ENCODE peak calls at places on chromosomes 13 and 19, in four cellular contexts. M is mesenchymal stem cell, R is H9, H is neuronal stem cell. A is an unnamed sample. For H3K27me3, the result is how much of the 10 kb centered on the place peaks cover.

GRCh38 chr19:45051929-45052579 is 13.2 kb downstream of the CLASRP start:
- DNase-seq in M (no peak), R (no peak), H (no peak), A (no peak)

GRCh38 chr13:48232420-48233096 is 448 bp upstream of the ITM2B start:
- DNase-seq in H (no peak), R (no peak), M (no peak), A (peak)

GRCh38 chr13:45280751-45281634 is 60.0 kb downstream of the TPT1 start:
- DNase-seq in R (peak), H (peak), M (peak), A (peak)

GRCh38 chr19:3284759-3285646 is 60.5 kb downstream of the CELF5 start:
- DNase-seq in H (peak), M (peak), R (peak), A (peak)

GRCh38 chr19:55483681-55484361 is 1.2 kb upstream of the NAT14 start:
- DNase-seq in M (no peak), H (no peak), R (no peak), A (no peak)

GRCh38 chr19:33240181-33240771 is 14.6 kb upstream of the SLC7A10 start:
- DNase-seq in R (no peak), H (no peak), M (no peak), A (no peak)

GRCh38 chr19:6424190-6424938 is at the start of gene KHSRP:
- DNase-seq in M (peak), R (no peak), H (no peak), A (no peak)

GRCh38 chr19:53927745-53928144 is 18.7 kb downstream of the CACNG7 start:
- DNase-seq in H (peak), R (peak), M (peak), A (peak)

GRCh38 chr13:34108396-34108795 is 290.4 kb downstream of the RFC3 start:
- DNase-seq in H (no peak), R (no peak), M (no peak), A (no peak)

GRCh38 chr13:97018029-97018819 is 23.9 kb upstream of the OXGR1 start:
- DNase-seq in M (peak), R (peak), H (no peak), A (peak)

GRCh38 chr19:7210359-7210758 is 83.9 kb downstream of the INSR start:
- DNase-seq in H (no peak), R (no peak), M (no peak), A (no peak)

GRCh38 chr19:53432088-53432661 is 391 bp downstream of the ZNF761 start:
- DNase-seq in H (peak), R (no peak), M (peak), A (peak)

GRCh38 chr13:50403311-50403710 is 388.1 kb downstream of the KCNRG start:
- DNase-seq in H (no peak), R (no peak), M (no peak), A (no peak)

GRCh38 chr13:31797154-31797775 is 57.9 kb downstream of the RXFP2 start:
- DNase-seq in M (peak), H (peak), R (no peak), A (no peak)

GRCh38 chr13:51394724-51395123 is 55.2 kb downstream of the SERPINE3 start:
- DNase-seq in M (no peak), R (no peak), H (no peak), A (no peak)

GRCh38 chr13:72760189-72760588 is 21.5 kb downstream of the DIS3 start:
- DNase-seq in R (no peak), M (no peak), H (no peak), A (no peak)

GRCh38 chr19:919157-920050 is 2.3 kb downstream of the KISS1R start:
- DNase-seq in H (no peak), M (no peak), R (no peak), A (peak)

GRCh38 chr13:34591801-34592454 is 350.1 kb upstream of the NBEA start:
- DNase-seq in M (no peak), R (no peak), H (no peak), A (no peak)

GRCh38 chr13:76829572-76830327 is 56.5 kb downstream of the KCTD12 start:
- DNase-seq in R (no peak), H (no peak), M (no peak), A (no peak)

GRCh38 chr19:41144403-41144802 is 30.2 kb downstream of the CYP2F1 start:
- DNase-seq in M (peak), H (peak), R (peak), A (peak)

GRCh38 chr19:7864719-7865074 is 9.5 kb downstream of the PRR36 start:
- DNase-seq in R (no peak), H (no peak), M (no peak), A (no peak)

GRCh38 chr13:98775844-98776598 is 23.5 kb upstream of the SLC15A1 start:
- DNase-seq in M (peak), H (no peak), R (no peak), A (peak)

GRCh38 chr19:43372462-43372861 is 19.0 kb downstream of the CD177 start:
- DNase-seq in H (no peak), R (no peak), M (no peak), A (no peak)

GRCh38 chr13:114162533-114162922 is 16.5 kb upstream of the CFAP97D2 start:
- DNase-seq in M (no peak), R (no peak), H (no peak), A (no peak)

GRCh38 chr13:113742000-113742441 is 17.0 kb upstream of the TMEM255B start:
- DNase-seq in R (peak), H (no peak), M (peak), A (peak)

GRCh38 chr19:38049105-38049649 is 142.2 kb downstream of the SIPA1L3 start:
- DNase-seq in R (no peak), M (peak), H (no peak), A (no peak)

GRCh38 chr13:101917833-101918755 is 465.6 kb downstream of the ITGBL1 start:
- DNase-seq in H (no peak), M (no peak), R (peak), A (no peak)

GRCh38 chr13:45783346-45784043 is 68.1 kb downstream of the SIAH3 start:
- DNase-seq in H (no peak), R (no peak), M (no peak), A (no peak)

GRCh38 chr19:15010497-15011255 is 31.0 kb upstream of the SLC1A6 start:
- DNase-seq in R (peak), H (peak), M (no peak), A (peak)

GRCh38 chr19:18414504-18415176 is 4.6 kb upstream of the SSBP4 start:
- DNase-seq in H (no peak), M (no peak), R (peak), A (no peak)

GRCh38 chr13:26050568-26051230 is 1.1 kb downstream of the SHISA2 start:
- DNase-seq in M (peak), H (peak), R (peak), A (peak)

GRCh38 chr13:113422790-113423189 is 30.5 kb downstream of the ADPRHL1 start:
- DNase-seq in H (no peak), M (no peak), R (no peak), A (no peak)

GRCh38 chr13:112870062-112870352 is 99.0 kb upstream of the MCF2L start:
- DNase-seq in R (no peak), H (no peak), M (no peak), A (no peak)

GRCh38 chr19:661427-662196 is 1.4 kb downstream of the RNF126 start:
- DNase-seq in H (no peak), R (no peak), M (peak), A (no peak)

GRCh38 chr13:30257433-30258099 is 49.8 kb downstream of the KATNAL1 start:
- DNase-seq in R (peak), H (peak), M (peak), A (no peak)

GRCh38 chr19:16726916-16727315 is 7.3 kb downstream of the NWD1 start:
- DNase-seq in M (no peak), R (no peak), H (no peak), A (no peak)

GRCh38 chr19:55046975-55047622 is 9.0 kb upstream of the GP6 start:
- DNase-seq in M (no peak), H (no peak), R (no peak), A (no peak)

GRCh38 chr19:31104451-31104850 is 244.8 kb downstream of the TSHZ3 start:
- DNase-seq in R (no peak), H (no peak), M (no peak), A (no peak)
- H2BK12ac ChIP-seq in R (no peak), H (no peak), M (peak), A (no peak)

GRCh38 chr19:2115324-2115723 is 18.6 kb downstream of the IZUMO4 start:
- DNase-seq in M (no peak), H (no peak), R (no peak), A (no peak)

GRCh38 chr19:2115911-2116426 is 19.3 kb downstream of the IZUMO4 start:
- DNase-seq in M (no peak), H (no peak), R (no peak), A (no peak)

GRCh38 chr19:2114821-2115220 is 18.1 kb downstream of the IZUMO4 start:
- DNase-seq in H (no peak), R (no peak), M (no peak), A (no peak)

GRCh38 chr19:2117215-2117960 is 20.7 kb downstream of the IZUMO4 start:
- DNase-seq in R (no peak), M (no peak), H (no peak), A (no peak)

DNA sequence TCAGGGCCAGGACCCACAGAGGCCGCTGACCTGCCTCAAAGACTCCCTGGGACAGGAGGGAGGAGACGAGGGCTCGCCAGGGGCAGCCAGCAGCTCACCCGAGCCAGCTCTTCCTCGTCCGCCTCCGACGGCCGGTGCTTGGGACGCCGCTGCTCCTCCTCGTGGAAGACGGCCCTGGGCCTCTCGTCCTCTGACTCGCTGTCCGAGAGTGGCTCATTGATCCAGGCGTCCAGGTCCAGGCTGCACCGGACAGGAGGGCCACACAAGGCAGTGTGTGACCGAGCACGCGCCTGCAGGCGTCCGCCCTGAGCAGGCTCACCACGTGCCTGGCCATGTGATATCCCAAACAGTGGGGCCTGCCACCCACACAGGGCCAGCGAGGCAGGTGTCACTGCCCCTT is 19.8 kb downstream of the IZUMO4 start:
- DNase-seq in H (no peak), M (no peak), R (no peak), A (no peak)
- H3K27me3 ChIP-seq in H (under half), M (under half), R (under half), A (under half)

GRCh38 chr19:5339950-5340636 is 519 bp downstream of the PTPRS start:
- DNase-seq in H (peak), M (no peak), R (no peak), A (peak)

GRCh38 chr19:5337886-5338595 is 2.6 kb downstream of the PTPRS start:
- DNase-seq in M (no peak), H (no peak), R (no peak), A (no peak)

GRCh38 chr19:5339470-5339949 is 1.1 kb downstream of the PTPRS start:
- DNase-seq in H (no peak), R (no peak), M (no peak), A (no peak)

GRCh38 chr19:5337126-5337525 is 3.5 kb downstream of the PTPRS start:
- DNase-seq in M (no peak), R (no peak), H (no peak), A (no peak)

GRCh38 chr19:5338661-5339469 is 1.7 kb downstream of the PTPRS start:
- DNase-seq in H (peak), R (peak), M (no peak), A (no peak)
- H2BK12ac ChIP-seq in H (peak), R (no peak), M (no peak), A (no peak)

DNA sequence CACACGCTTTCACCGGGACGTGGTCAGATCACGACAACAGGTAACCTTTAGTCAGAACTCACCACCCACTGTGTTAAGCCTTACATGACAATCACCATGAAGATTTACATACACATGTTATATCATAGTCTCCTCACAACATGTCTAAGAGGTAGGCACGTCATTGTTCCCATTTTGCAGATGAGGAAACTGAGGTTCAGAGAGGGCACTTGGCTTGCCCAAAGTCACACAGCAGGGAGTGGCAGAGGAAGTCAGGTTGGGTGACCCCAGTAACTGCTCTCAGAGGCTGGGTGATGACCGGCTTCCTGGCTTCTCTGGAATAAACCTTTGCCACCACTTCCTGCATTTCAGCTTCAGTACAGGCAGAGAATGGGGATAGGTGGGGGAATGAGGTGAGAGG is 5.3 kb downstream of the KLK10 start:
- DNase-seq in R (no peak), H (no peak), M (no peak), A (no peak)
- H3K27me3 ChIP-seq in R (under half), H (under half), M (under half), A (under half)

DNA sequence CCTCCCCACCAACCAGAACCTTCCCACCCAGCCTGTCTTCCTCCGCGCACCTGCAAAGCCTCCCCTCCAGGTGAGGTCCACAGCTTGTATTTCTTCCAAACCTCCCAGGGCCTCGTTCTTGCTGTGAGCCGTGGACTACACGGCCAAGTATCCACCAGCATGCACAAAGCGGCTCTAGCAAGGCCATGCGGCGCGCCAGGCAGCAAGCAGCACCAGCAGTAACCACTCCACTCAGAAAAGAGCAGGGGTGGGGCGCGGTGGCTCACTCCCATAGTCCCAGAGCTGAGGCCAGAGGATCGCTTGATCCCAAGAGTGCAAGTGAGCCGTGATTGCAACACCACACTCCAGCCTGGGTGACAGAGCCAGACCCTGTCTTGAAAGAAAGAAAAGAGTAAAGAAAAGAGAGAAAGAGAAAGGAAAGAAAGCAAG is 4.7 kb downstream of the CCDC8 start:
- DNase-seq in H (no peak), R (no peak), M (peak), A (no peak)
- H2BK12ac ChIP-seq in H (peak), R (no peak), M (peak), A (no peak)

GRCh38 chr19:34282611-34283519 is 28.5 kb downstream of the GARRE1 start:
- DNase-seq in H (no peak), M (no peak), R (no peak), A (no peak)
- H3K27me3 ChIP-seq in H (under half), M (under half), R (under half), A (under half)

DNA sequence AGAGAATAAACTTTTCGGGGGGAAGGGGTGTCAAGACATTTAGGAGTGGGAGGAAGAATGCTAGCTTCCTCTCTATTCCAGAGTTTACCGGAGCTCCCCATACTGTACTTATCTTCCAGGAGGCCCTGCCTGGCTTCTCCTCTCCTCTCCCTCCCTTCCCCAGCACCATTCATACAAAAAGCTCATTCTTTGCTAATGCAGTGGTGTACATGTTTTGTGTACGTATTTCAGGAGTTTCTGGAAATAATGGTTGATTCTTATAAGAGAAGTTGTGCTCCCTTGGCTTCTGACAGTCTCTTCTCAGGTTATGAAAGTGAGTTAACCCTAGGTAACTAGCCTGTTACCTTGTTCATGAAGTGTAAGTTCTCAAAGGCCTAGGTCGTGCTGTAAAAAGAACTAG is 7.1 kb downstream of the SAMD4B start:
- DNase-seq in R (no peak), H (no peak), M (no peak), A (no peak)
- H2BK12ac ChIP-seq in R (no peak), H (no peak), M (no peak), A (no peak)